ENCODE peak calls at places on chromosome 9, in seven cellular contexts. W, L, S, P, E, N and R are unnamed samples.
A peak's percentile ranks its signal among the peaks of the same experiment; 100 is the strongest.

GRCh38 chr9:95507456-95508241 is 9.1 kb downstream of the PTCH1 start:
- DNase-seq in W (peak; percentile 81), L (peak; percentile 67), S (peak; percentile 42), P (peak; percentile 61), E (peak; percentile 51), N (peak; percentile 66), R (peak; percentile 47)

GRCh38 chr9:104743377-104743985 is 4.0 kb upstream of the NIPSNAP3A start:
- DNase-seq in W (peak; percentile 58), L (no peak), S (no peak), P (peak; percentile 69), E (no peak), N (peak; percentile 67), R (no peak)

GRCh38 chr9:81877047-81877446 is 51.2 kb upstream of the SPATA31D4 start:
- DNase-seq in W (no peak), L (no peak), S (no peak), P (no peak), E (no peak), N (no peak), R (no peak)

GRCh38 chr9:132163876-132164603 is 2.2 kb downstream of the NTNG2 start:
- DNase-seq in W (no peak), L (no peak), S (no peak), P (no peak), E (no peak), N (peak; percentile 63), R (no peak)

GRCh38 chr9:98714833-98715232 is 6.1 kb upstream of the GABBR2 start:
- DNase-seq in W (no peak), L (no peak), S (no peak), P (peak; percentile 21), E (no peak), N (no peak), R (no peak)

GRCh38 chr9:99103909-99104458 is 929 bp upstream of the TGFBR1 start:
- DNase-seq in W (no peak), L (no peak), S (peak; percentile 15), P (no peak), E (no peak), N (peak; percentile 64), R (no peak)

GRCh38 chr9:134068742-134069535 is 1.1 kb upstream of the BRD3 start:
- DNase-seq in W (no peak), L (peak; percentile 36), S (no peak), P (no peak), E (peak; percentile 20), N (no peak), R (peak; percentile 26)

GRCh38 chr9:27150758-27151431 is 41.9 kb downstream of the TEK start:
- DNase-seq in W (no peak), L (no peak), S (no peak), P (no peak), E (no peak), N (no peak), R (no peak)

GRCh38 chr9:2479056-2479565 is 142.5 kb upstream of the VLDLR start:
- DNase-seq in W (no peak), L (no peak), S (no peak), P (no peak), E (no peak), N (no peak), R (no peak)

GRCh38 chr9:37529111-37529510 is 43.4 kb downstream of the POLR1E start:
- DNase-seq in W (peak; percentile 93), L (no peak), S (no peak), P (peak; percentile 96), E (no peak), N (no peak), R (peak; percentile 45)

GRCh38 chr9:87685871-87686519 is 39.9 kb upstream of the CTSL start:
- DNase-seq in W (no peak), L (no peak), S (no peak), P (no peak), E (peak; percentile 75), N (no peak), R (no peak)

GRCh38 chr9:79053613-79054012 is 518.2 kb upstream of the TLE4 start:
- DNase-seq in W (peak; percentile 48), L (no peak), S (no peak), P (no peak), E (no peak), N (no peak), R (no peak)

GRCh38 chr9:122402403-122403268 is 31.8 kb downstream of the PTGS1 start:
- DNase-seq in W (peak; percentile 92), L (no peak), S (no peak), P (no peak), E (no peak), N (no peak), R (no peak)

GRCh38 chr9:87498816-87499454 is 1.3 kb downstream of the DAPK1 start:
- DNase-seq in W (no peak), L (no peak), S (no peak), P (peak; percentile 32), E (peak; percentile 31), N (peak; percentile 38), R (no peak)

GRCh38 chr9:37239224-37239859 is 119.0 kb downstream of the ZCCHC7 start:
- DNase-seq in W (no peak), L (no peak), S (no peak), P (no peak), E (no peak), N (peak; percentile 29), R (no peak)

GRCh38 chr9:27629425-27629824 is 56.1 kb upstream of the C9orf72 start:
- DNase-seq in W (no peak), L (no peak), S (no peak), P (no peak), E (no peak), N (no peak), R (no peak)

GRCh38 chr9:85117831-85118230 is 448.3 kb downstream of the NTRK2 start:
- DNase-seq in W (peak; percentile 65), L (no peak), S (no peak), P (no peak), E (no peak), N (no peak), R (no peak)

GRCh38 chr9:37746448-37747270 is 6.9 kb upstream of the TRMT10B start:
- DNase-seq in W (no peak), L (no peak), S (no peak), P (no peak), E (no peak), N (no peak), R (no peak)

GRCh38 chr9:95023217-95024003 is 294.1 kb downstream of the FANCC start:
- DNase-seq in W (peak; percentile 89), L (no peak), S (peak; percentile 41), P (no peak), E (no peak), N (no peak), R (no peak)

GRCh38 chr9:94056442-94056974 is 27.8 kb upstream of the PTPDC1 start:
- DNase-seq in W (peak; percentile 17), L (no peak), S (no peak), P (no peak), E (no peak), N (no peak), R (no peak)

GRCh38 chr9:112044183-112044582 is 130.9 kb downstream of the SUSD1 start:
- DNase-seq in W (no peak), L (no peak), S (no peak), P (no peak), E (no peak), N (no peak), R (no peak)
- H3K4me3 ChIP-seq in W (no peak overlapping the region), L (no peak overlapping the region), S (no peak overlapping the region), P (no peak overlapping the region), E (no peak overlapping the region), N (no peak overlapping the region), R (no peak overlapping the region)

GRCh38 chr9:70588381-70588780 is 173.9 kb upstream of the KLF9 start:
- DNase-seq in W (no peak), L (no peak), S (no peak), P (no peak), E (no peak), N (no peak), R (no peak)

GRCh38 chr9:70593241-70593640 is 178.8 kb upstream of the KLF9 start:
- DNase-seq in W (no peak), L (no peak), S (no peak), P (no peak), E (no peak), N (no peak), R (no peak)

GRCh38 chr9:70589571-70590263 is 175.3 kb upstream of the KLF9 start:
- DNase-seq in W (peak; percentile 49), L (no peak), S (peak; percentile 21), P (no peak), E (no peak), N (no peak), R (no peak)

GRCh38 chr9:70588999-70589398 is 174.5 kb upstream of the KLF9 start:
- DNase-seq in W (no peak), L (no peak), S (no peak), P (no peak), E (no peak), N (no peak), R (no peak)

DNA sequence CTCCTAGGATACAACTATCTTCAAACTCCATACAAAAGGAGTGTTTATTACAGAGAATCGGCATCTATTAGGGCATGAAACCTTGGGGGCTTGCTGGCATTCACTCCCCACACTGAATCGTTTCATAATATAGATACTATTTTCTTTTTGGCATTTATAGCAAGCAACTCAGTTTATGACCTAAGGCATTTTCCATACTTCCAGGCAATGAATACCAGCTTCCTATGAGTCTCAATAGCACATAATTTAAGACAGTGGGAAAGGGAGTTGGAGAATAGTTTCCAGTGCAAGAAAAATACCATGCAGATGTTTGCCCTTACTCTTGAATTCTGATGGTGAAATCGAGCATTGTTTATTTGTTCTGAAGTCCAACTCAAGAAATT is 175.8 kb upstream of the KLF9 start:
- DNase-seq in W (no peak), L (no peak), S (no peak), P (no peak), E (no peak), N (no peak), R (no peak)
- H3K27ac ChIP-seq in W (no peak overlapping the region), L (no peak overlapping the region), S (peak overlapping the region; percentile 84), P (no peak overlapping the region), E (no peak overlapping the region), N (no peak overlapping the region), R (peak overlapping the region; percentile 77)

GRCh38 chr9:124281934-124282351 is 24.2 kb downstream of the NEK6 start:
- DNase-seq in W (no peak), L (no peak), S (no peak), P (no peak), E (no peak), N (no peak), R (peak; percentile 51)
- H3K4me1 ChIP-seq in W (peaks cover 23% of the 10 kb centered on the region), L (peaks cover 49% of the 10 kb centered on the region), S (peaks cover 100% of the 10 kb centered on the region), P (peaks cover 16% of the 10 kb centered on the region), E (peaks cover 3% of the 10 kb centered on the region), N (no peaks in the 10 kb centered on the region), R (peaks cover 93% of the 10 kb centered on the region)

DNA sequence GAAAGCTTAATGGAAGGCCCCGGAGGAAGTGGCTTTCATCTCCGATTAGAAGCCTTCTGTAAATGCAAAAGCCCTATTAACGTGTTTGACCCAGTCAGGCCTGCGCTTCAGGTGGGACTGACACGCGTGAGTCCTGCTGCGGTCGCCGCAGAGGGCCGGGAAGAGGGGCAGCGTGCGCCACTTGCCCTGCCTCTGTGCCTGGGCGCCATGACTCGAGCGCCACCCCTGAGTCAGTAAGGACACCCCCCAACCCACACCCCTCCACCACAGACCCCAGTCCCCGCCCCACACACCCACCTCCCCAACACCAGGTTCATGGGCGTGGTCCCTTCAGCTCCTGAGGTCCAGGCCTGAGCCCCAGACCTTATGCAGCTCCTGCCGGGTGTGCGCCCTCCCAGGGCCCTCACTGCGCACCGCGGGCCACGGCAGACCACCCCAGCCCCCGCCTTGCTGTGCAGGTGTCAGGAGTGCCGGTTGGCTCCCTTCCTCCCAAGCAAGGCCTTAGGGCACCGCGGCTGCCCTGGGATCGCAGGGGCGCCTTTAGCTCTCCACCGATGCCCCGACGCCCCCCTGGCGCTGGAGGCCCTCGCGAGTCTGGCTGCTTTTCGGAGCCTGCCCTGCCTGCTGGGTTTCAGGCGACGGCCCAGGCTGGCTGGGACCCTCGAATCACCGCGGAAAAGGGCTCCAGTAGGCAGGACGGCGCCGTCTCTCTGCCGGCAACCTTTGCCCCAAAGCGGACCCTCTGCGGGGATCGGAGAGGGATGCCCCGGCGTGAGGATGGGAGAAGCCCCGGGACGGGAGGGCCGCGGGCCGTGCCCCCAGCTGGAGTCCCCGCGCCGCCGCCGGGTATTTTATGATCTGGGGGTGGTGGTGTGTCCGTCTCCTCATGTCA is 625 bp upstream of the OLFM1 start:
- DNase-seq in W (no peak), L (peak; percentile 37), S (no peak), P (no peak), E (peak; percentile 25), N (no peak), R (no peak)
- H3K4me3 ChIP-seq in W (no peak overlapping the region), L (peak overlapping the region; percentile 29), S (peak overlapping the region; percentile 28), P (no peak overlapping the region), E (peak overlapping the region; percentile 33), N (peak overlapping the region; percentile 61), R (peak overlapping the region; percentile 55)